ENCODE peak calls at places on chromosomes 12 and 14, in ten cellular contexts. H, T, X, C, A, S, F, W, I and V are unnamed samples.

GRCh38 chr12:124443929-124444712 is 123.3 kb downstream of the NCOR2 start:
- ATAC-seq in A (no peak), S (peak; percentile 44), I (no peak), H (no peak), T (no peak), C (no peak), W (no peak), F (no peak), X (peak; percentile 65), V (no peak)

GRCh38 chr12:112900298-112901145 is 6.2 kb upstream of the OAS1 start:
- ATAC-seq in H (peak; percentile 68), F (peak; percentile 85), I (peak; percentile 66), C (peak; percentile 21), A (no peak), T (peak; percentile 55), S (peak; percentile 28), X (no peak), W (no peak), V (no peak)

GRCh38 chr12:32155911-32156585 is 49.4 kb downstream of the BICD1 start:
- ATAC-seq in H (no peak), A (no peak), S (no peak), F (no peak), I (no peak), W (no peak), X (no peak), T (no peak), C (no peak), V (no peak)

GRCh38 chr14:75340921-75341320 is 62.3 kb downstream of the FOS start:
- ATAC-seq in I (no peak), X (peak; percentile 75), H (peak; percentile 41), W (peak; percentile 50), T (no peak), A (peak; percentile 93), C (peak; percentile 92), F (no peak), S (no peak), V (no peak)

GRCh38 chr12:6946920-6947374 is 3.1 kb downstream of the C12orf57 start:
- ATAC-seq in H (no peak), A (no peak), C (no peak), W (no peak), I (no peak), S (no peak), X (no peak), T (no peak), F (no peak), V (no peak)

GRCh38 chr12:132477009-132477702 is 12.8 kb upstream of the FBRSL1 start:
- ATAC-seq in H (peak; percentile 41), X (no peak), S (no peak), T (peak; percentile 28), C (no peak), A (peak; percentile 31), W (peak; percentile 33), F (peak; percentile 29), I (peak; percentile 29), V (peak; percentile 5)

GRCh38 chr12:81086342-81086741 is 8.5 kb downstream of the ACSS3 start:
- ATAC-seq in I (no peak), F (no peak), H (no peak), X (no peak), A (peak; percentile 80), W (no peak), S (no peak), T (no peak), C (no peak), V (no peak)

GRCh38 chr14:80077262-80077661 is 134.0 kb downstream of the DIO2 start:
- ATAC-seq in I (no peak), F (no peak), W (no peak), S (no peak), T (no peak), A (no peak), X (no peak), C (no peak), H (no peak), V (no peak)

GRCh38 chr12:49798248-49798647 is 30.0 kb downstream of the NCKAP5L start:
- ATAC-seq in I (no peak), A (no peak), W (no peak), T (no peak), X (no peak), F (no peak), S (no peak), H (no peak), C (no peak), V (no peak)

GRCh38 chr12:71999795-72000194 is 61.1 kb downstream of the TPH2 start:
- ATAC-seq in X (no peak), A (no peak), S (no peak), H (no peak), W (no peak), I (no peak), T (no peak), C (no peak), F (no peak), V (no peak)

GRCh38 chr14:70771781-70772212 is 37.5 kb downstream of the MAP3K9 start:
- ATAC-seq in T (no peak), H (no peak), S (no peak), A (no peak), C (no peak), F (no peak), W (peak; percentile 33), X (no peak), I (no peak), V (no peak)

GRCh38 chr12:28108599-28108998 is 81.7 kb upstream of the CCDC91 start:
- ATAC-seq in T (no peak), F (peak; percentile 97), C (no peak), H (peak; percentile 16), S (no peak), W (no peak), A (no peak), X (no peak), I (no peak), V (no peak)

GRCh38 chr12:80352476-80352875 is 91.6 kb upstream of the PTPRQ start:
- ATAC-seq in X (no peak), I (no peak), C (no peak), H (no peak), F (no peak), W (no peak), S (no peak), A (no peak), T (no peak), V (no peak)

GRCh38 chr12:124599074-124599999 is 31.9 kb upstream of the NCOR2 start:
- ATAC-seq in F (no peak), A (no peak), C (no peak), I (peak; percentile 53), S (no peak), W (no peak), X (peak; percentile 53), H (peak; percentile 75), T (no peak), V (no peak)

GRCh38 chr12:64618953-64619590 is 8.8 kb downstream of the RASSF3 start:
- ATAC-seq in A (peak; percentile 61), X (peak; percentile 40), S (no peak), F (no peak), I (no peak), C (peak; percentile 73), T (no peak), H (peak; percentile 69), W (peak; percentile 62), V (peak; percentile 71)

GRCh38 chr12:107014050-107014449 is 27.1 kb upstream of the MTERF2 start:
- ATAC-seq in I (peak; percentile 45), A (peak; percentile 64), F (no peak), H (peak; percentile 57), W (no peak), S (peak; percentile 97), T (peak; percentile 47), X (peak; percentile 98), C (peak; percentile 51), V (no peak)

GRCh38 chr12:24226745-24227350 is 277.4 kb upstream of the SOX5 start:
- ATAC-seq in C (peak; percentile 89), W (no peak), T (no peak), S (no peak), A (no peak), H (no peak), X (no peak), F (no peak), I (no peak), V (no peak)

GRCh38 chr12:52580496-52580895 is 6.9 kb upstream of the KRT74 start:
- ATAC-seq in T (no peak), S (no peak), W (no peak), F (no peak), A (no peak), X (no peak), C (no peak), H (no peak), I (no peak), V (no peak)

GRCh38 chr14:69741055-69741454 is 25.9 kb upstream of the SRSF5 start:
- ATAC-seq in A (no peak), H (no peak), T (no peak), X (no peak), I (no peak), S (no peak), W (no peak), C (no peak), F (no peak), V (no peak)

GRCh38 chr12:131093971-131094830 is 140.5 kb downstream of the ADGRD1 start:
- ATAC-seq in A (no peak), S (no peak), C (no peak), X (no peak), F (no peak), T (no peak), I (no peak), H (no peak), W (no peak), V (no peak)

GRCh38 chr12:56202366-56202765 is 13.1 kb upstream of the SMARCC2 start:
- ATAC-seq in F (no peak), T (no peak), W (no peak), A (no peak), S (no peak), H (no peak), I (no peak), C (no peak), X (no peak), V (no peak)

GRCh38 chr12:76586764-76587395 is 27.3 kb upstream of the OSBPL8 start:
- ATAC-seq in S (no peak), A (peak; percentile 73), X (no peak), T (peak; percentile 57), I (peak; percentile 24), H (peak; percentile 77), W (peak; percentile 60), F (peak; percentile 69), C (peak; percentile 50), V (no peak)

GRCh38 chr14:68779761-68780323 is 13.0 kb downstream of the ZFP36L1 start:
- ATAC-seq in S (no peak), W (no peak), H (peak; percentile 62), X (no peak), C (peak; percentile 20), T (peak; percentile 56), F (no peak), I (peak; percentile 52), A (no peak), V (no peak)

GRCh38 chr12:112855375-112855774 is 51.4 kb upstream of the OAS1 start:
- ATAC-seq in H (no peak), T (no peak), W (no peak), X (no peak), F (no peak), C (no peak), S (no peak), I (no peak), A (no peak), V (no peak)

GRCh38 chr12:106633451-106633823 is 50.6 kb downstream of the RFX4 start:
- ATAC-seq in T (no peak), S (no peak), W (no peak), F (no peak), X (peak; percentile 20), H (no peak), C (peak; percentile 51), A (no peak), I (no peak), V (no peak)

GRCh38 chr12:75850751-75851462 is 180.7 kb downstream of the PHLDA1 start:
- ATAC-seq in A (no peak), W (no peak), F (no peak), H (no peak), T (no peak), I (no peak), C (peak; percentile 69), S (no peak), X (no peak), V (no peak)

GRCh38 chr14:68268719-68269118 is 449.1 kb downstream of the RAD51B start:
- ATAC-seq in X (no peak), F (peak; percentile 53), S (no peak), A (no peak), T (peak; percentile 39), I (no peak), C (no peak), H (peak; percentile 70), W (peak; percentile 24), V (peak; percentile 13)